ENCODE peak calls at places on chromosomes 6 and 20, in six cellular contexts. One of them, this sample, is unnamed.

GRCh38 chr6:63802606-63803206 is 167.1 kb downstream of the PHF3 start:
- DNase-seq in testis: no peak
- DNase-seq in globus pallidus: peak
- DNase-seq in HuH-7.5: no peak
- DNase-seq in SHP77 treated with DMSO at 0.1 percent for 48 hours: no peak
- DNase-seq in HS-27A: no peak
- DNase-seq in this sample: no peak

GRCh38 chr20:10792291-10792690 is 118.5 kb upstream of the JAG1 start:
- DNase-seq in testis: no peak
- DNase-seq in globus pallidus: no peak
- DNase-seq in HuH-7.5: no peak
- DNase-seq in SHP77 treated with DMSO at 0.1 percent for 48 hours: no peak
- DNase-seq in HS-27A: no peak
- DNase-seq in this sample: no peak

GRCh38 chr6:125780540-125781306 is 10.0 kb upstream of the NCOA7 start:
- DNase-seq in testis: peak
- DNase-seq in globus pallidus: peak
- DNase-seq in HuH-7.5: no peak
- DNase-seq in SHP77 treated with DMSO at 0.1 percent for 48 hours: peak
- DNase-seq in HS-27A: peak
- DNase-seq in this sample: no peak

GRCh38 chr6:113696960-113697359 is 160.2 kb upstream of the MARCKS start:
- DNase-seq in testis: no peak
- DNase-seq in globus pallidus: no peak
- DNase-seq in HuH-7.5: no peak
- DNase-seq in SHP77 treated with DMSO at 0.1 percent for 48 hours: no peak
- DNase-seq in HS-27A: no peak
- DNase-seq in this sample: no peak

GRCh38 chr6:24489881-24490280 is 503 bp upstream of the GPLD1 start:
- DNase-seq in testis: no peak
- DNase-seq in globus pallidus: no peak
- DNase-seq in HuH-7.5: peak
- DNase-seq in SHP77 treated with DMSO at 0.1 percent for 48 hours: no peak
- DNase-seq in HS-27A: no peak
- DNase-seq in this sample: no peak

GRCh38 chr6:34227656-34228421 is 8.8 kb upstream of the HMGA1 start:
- DNase-seq in testis: no peak
- DNase-seq in globus pallidus: no peak
- DNase-seq in HuH-7.5: no peak
- DNase-seq in SHP77 treated with DMSO at 0.1 percent for 48 hours: no peak
- DNase-seq in HS-27A: no peak
- DNase-seq in this sample: no peak

GRCh38 chr6:44932651-44933091 is 395.5 kb upstream of the RUNX2 start:
- DNase-seq in testis: no peak
- DNase-seq in globus pallidus: no peak
- DNase-seq in HuH-7.5: no peak
- DNase-seq in SHP77 treated with DMSO at 0.1 percent for 48 hours: no peak
- DNase-seq in HS-27A: no peak
- DNase-seq in this sample: no peak

GRCh38 chr20:61803903-61804804 is 261.5 kb downstream of the TAF4 start:
- DNase-seq in testis: peak
- DNase-seq in globus pallidus: no peak
- DNase-seq in HuH-7.5: no peak
- DNase-seq in SHP77 treated with DMSO at 0.1 percent for 48 hours: no peak
- DNase-seq in HS-27A: no peak
- DNase-seq in this sample: no peak

GRCh38 chr20:18187020-18187419 is 49.4 kb downstream of the KAT14 start:
- DNase-seq in testis: no peak
- DNase-seq in globus pallidus: no peak
- DNase-seq in HuH-7.5: no peak
- DNase-seq in SHP77 treated with DMSO at 0.1 percent for 48 hours: no peak
- DNase-seq in HS-27A: no peak
- DNase-seq in this sample: no peak

GRCh38 chr6:110618591-110619267 is 142.3 kb upstream of the SLC22A16 start:
- DNase-seq in testis: no peak
- DNase-seq in globus pallidus: peak
- DNase-seq in HuH-7.5: no peak
- DNase-seq in SHP77 treated with DMSO at 0.1 percent for 48 hours: no peak
- DNase-seq in HS-27A: no peak
- DNase-seq in this sample: no peak

GRCh38 chr20:2619337-2619736 is 33.1 kb upstream of the NOP56 start:
- DNase-seq in testis: no peak
- DNase-seq in globus pallidus: no peak
- DNase-seq in HuH-7.5: no peak
- DNase-seq in SHP77 treated with DMSO at 0.1 percent for 48 hours: no peak
- DNase-seq in HS-27A: no peak
- DNase-seq in this sample: no peak

GRCh38 chr6:155646443-155646842 is 190.8 kb upstream of the NOX3 start:
- DNase-seq in testis: no peak
- DNase-seq in globus pallidus: no peak
- DNase-seq in HuH-7.5: no peak
- DNase-seq in SHP77 treated with DMSO at 0.1 percent for 48 hours: no peak
- DNase-seq in HS-27A: no peak
- DNase-seq in this sample: no peak

GRCh38 chr6:140001851-140002301 is 627.4 kb upstream of the CITED2 start:
- DNase-seq in testis: no peak
- DNase-seq in globus pallidus: no peak
- DNase-seq in HuH-7.5: no peak
- DNase-seq in SHP77 treated with DMSO at 0.1 percent for 48 hours: no peak
- DNase-seq in HS-27A: peak
- DNase-seq in this sample: no peak

GRCh38 chr20:43840382-43841070 is 74.1 kb upstream of the TOX2 start:
- DNase-seq in testis: no peak
- DNase-seq in globus pallidus: no peak
- DNase-seq in HuH-7.5: peak
- DNase-seq in SHP77 treated with DMSO at 0.1 percent for 48 hours: no peak
- DNase-seq in HS-27A: no peak
- DNase-seq in this sample: no peak

GRCh38 chr6:111793711-111794111 is 79.5 kb downstream of the FYN start:
- DNase-seq in testis: no peak
- DNase-seq in globus pallidus: no peak
- DNase-seq in HuH-7.5: no peak
- DNase-seq in SHP77 treated with DMSO at 0.1 percent for 48 hours: no peak
- DNase-seq in HS-27A: no peak
- DNase-seq in this sample: no peak